ENCODE peak calls at places on chromosomes 11 and 22, in eight cellular contexts. L is colonic mucosa; J is activated naive CD4-positive, alpha-beta T cell; W is stimulated activated CD4-positive, alpha-beta T cell treated with anti-CD3 and anti-CD28 coated beads, Interleukin-4, amount 100 ng/mL, for 24 hours; U is cardiac fibroblast; F is pulmonary artery endothelial cell; H is HuH-7.5; S is stomach. M is an unnamed sample.

GRCh38 chr11:86069408-86070086 is 663 bp upstream of the PICALM start:
- DNase-seq in J (no peak), H (peak; percentile 35), U (peak; percentile 98), F (peak; percentile 97), W (no peak), S (no peak), L (peak; percentile 43), M (peak; percentile 11)

GRCh38 chr11:116851631-116852030 is 14.2 kb upstream of the APOA1 start:
- DNase-seq in W (peak; percentile 45), H (no peak), L (no peak), S (no peak), F (no peak), U (no peak), J (peak; percentile 20), M (no peak)

GRCh38 chr11:129249923-129250322 is 57.8 kb upstream of the ARHGAP32 start:
- DNase-seq in S (no peak), L (no peak), W (no peak), F (no peak), J (no peak), U (no peak), H (no peak), M (no peak)

GRCh38 chr11:13183094-13183825 is 94.3 kb upstream of the BMAL1 start:
- DNase-seq in J (no peak), W (no peak), F (no peak), S (no peak), U (peak; percentile 65), H (no peak), L (no peak), M (no peak)

GRCh38 chr11:7597620-7598019 is 75.7 kb downstream of the CYB5R2 start:
- DNase-seq in W (no peak), U (no peak), J (no peak), H (no peak), S (peak; percentile 81), F (no peak), L (peak; percentile 89), M (peak; percentile 92)

GRCh38 chr11:123301696-123302400 is 106.8 kb upstream of the CLMP start:
- DNase-seq in J (peak; percentile 58), U (peak; percentile 37), F (no peak), S (peak; percentile 63), L (peak; percentile 46), W (peak; percentile 67), H (peak; percentile 41), M (peak; percentile 30)

GRCh38 chr11:73520358-73521061 is 77.4 kb downstream of the FAM168A start:
- DNase-seq in L (no peak), J (no peak), S (no peak), U (no peak), H (no peak), F (no peak), W (no peak), M (no peak)

GRCh38 chr11:75413864-75414263 is 14.5 kb downstream of the RPS3 start:
- DNase-seq in J (no peak), F (no peak), W (no peak), U (no peak), S (no peak), H (no peak), L (no peak), M (no peak)

GRCh38 chr11:102306048-102306575 is 11.2 kb upstream of the BIRC3 start:
- DNase-seq in S (peak; percentile 83), W (no peak), F (no peak), U (no peak), J (no peak), H (no peak), L (peak; percentile 76), M (peak; percentile 89)

GRCh38 chr11:67422894-67423293 is 5.4 kb upstream of the RPS6KB2 start:
- DNase-seq in H (no peak), S (no peak), L (no peak), U (no peak), J (no peak), W (no peak), F (no peak), M (no peak)

GRCh38 chr22:50114221-50114981 is 24.6 kb downstream of the MOV10L1 start:
- DNase-seq in S (no peak), U (peak; percentile 80), J (no peak), F (peak; percentile 71), H (no peak), L (no peak), W (no peak), M (no peak)

M was measured in prostate gland.